ENCODE peak calls at places on chromosomes 4 and X, in nine cellular contexts. W is lower lobe of right lung, D is glutamatergic neuron, S is foreskin fibroblast, I is A549, V is WTC11, Y is IMR-90, F is astrocyte of the spinal cord, B is progenitor cell of endocrine pancreas. U is an unnamed sample.

GRCh38 chrX:19893722-19894121 is 6.3 kb upstream of the SH3KBP1 start:
- DNase-seq in W (no peak), D (no peak), S (peak; percentile 56), I (no peak), V (no peak), Y (peak; percentile 59), F (peak; percentile 61), B (no peak), U (no peak)

GRCh38 chr4:83255584-83255983 is 29.0 kb downstream of the COQ2 start:
- DNase-seq in W (no peak), D (no peak), S (peak; percentile 92), I (peak; percentile 32), V (no peak), Y (peak; percentile 76), F (peak; percentile 67), B (no peak), U (peak; percentile 69)

GRCh38 chr4:64756016-64756415 is 346.8 kb upstream of the TECRL start:
- DNase-seq in W (no peak), D (no peak), S (no peak), I (no peak), V (no peak), Y (no peak), F (peak; percentile 66), B (no peak), U (peak; percentile 58)

GRCh38 chr4:22969314-22969896 is 276.7 kb downstream of the GBA3 start:
- DNase-seq in W (no peak), D (no peak), S (peak; percentile 57), I (peak; percentile 2), V (no peak), Y (peak; percentile 4), F (peak; percentile 37), B (no peak), U (peak; percentile 21)

GRCh38 chr4:37324526-37324925 is 80.0 kb downstream of the NWD2 start:
- DNase-seq in W (no peak), D (no peak), S (no peak), I (no peak), V (no peak), Y (no peak), F (no peak), B (no peak), U (no peak)

GRCh38 chrX:31268359-31268758 is 196.5 kb upstream of the FTHL17 start:
- DNase-seq in W (no peak), D (no peak), S (no peak), I (no peak), V (no peak), Y (peak; percentile 16), F (no peak), B (no peak), U (no peak)

GRCh38 chr4:2583517-2583916 is 47.1 kb downstream of the FAM193A start:
- DNase-seq in W (no peak), D (no peak), S (peak; percentile 69), I (no peak), V (no peak), Y (peak; percentile 41), F (no peak), B (no peak), U (peak; percentile 82)

GRCh38 chr4:1368421-1369090 is 21.5 kb downstream of the UVSSA start:
- DNase-seq in W (peak; percentile 41), D (peak; percentile 48), S (no peak), I (no peak), V (peak; percentile 53), Y (no peak), F (no peak), B (no peak), U (no peak)

GRCh38 chrX:43655961-43656494 is at the start of gene MAOA:
- DNase-seq in W (peak; percentile 92), D (peak; percentile 55), S (peak; percentile 75), I (peak; percentile 43), V (peak; percentile 46), Y (no peak), F (no peak), B (no peak), U (peak; percentile 73)

GRCh38 chrX:136529795-136530194 is 2.2 kb upstream of the VGLL1 start:
- DNase-seq in W (no peak), D (no peak), S (no peak), I (no peak), V (peak; percentile 10), Y (no peak), F (no peak), B (no peak), U (no peak)

GRCh38 chr4:130563185-130563890 is 1467.4 kb downstream of the C4orf33 start:
- DNase-seq in W (no peak), D (peak; percentile 71), S (peak; percentile 72), I (peak; percentile 7), V (peak; percentile 69), Y (peak; percentile 72), F (peak; percentile 78), B (peak; percentile 23), U (peak; percentile 91)

GRCh38 chr4:1746919-1747602 is 25.7 kb downstream of the TACC3 start:
- DNase-seq in W (no peak), D (peak; percentile 66), S (no peak), I (no peak), V (no peak), Y (no peak), F (no peak), B (no peak), U (no peak)

GRCh38 chr4:84393193-84393592 is 105.9 kb downstream of the NKX6-1 start:
- DNase-seq in W (no peak), D (no peak), S (no peak), I (no peak), V (no peak), Y (no peak), F (no peak), B (no peak), U (no peak)

GRCh38 chrX:153582896-153583295 is 16.0 kb downstream of the CCNQ start:
- DNase-seq in W (peak; percentile 50), D (peak; percentile 60), S (no peak), I (no peak), V (no peak), Y (peak; percentile 37), F (peak; percentile 16), B (no peak), U (no peak)

GRCh38 chrX:153576961-153577360 is 22.0 kb downstream of the CCNQ start:
- DNase-seq in W (no peak), D (no peak), S (peak; percentile 45), I (no peak), V (no peak), Y (no peak), F (no peak), B (no peak), U (no peak)

GRCh38 chrX:153578200-153578835 is 20.6 kb downstream of the CCNQ start:
- DNase-seq in W (no peak), D (no peak), S (no peak), I (no peak), V (peak; percentile 39), Y (no peak), F (peak; percentile 3), B (no peak), U (no peak)

GRCh38 chrX:153583433-153583832 is 15.5 kb downstream of the CCNQ start:
- DNase-seq in W (no peak), D (no peak), S (no peak), I (no peak), V (no peak), Y (no peak), F (no peak), B (no peak), U (no peak)

DNA sequence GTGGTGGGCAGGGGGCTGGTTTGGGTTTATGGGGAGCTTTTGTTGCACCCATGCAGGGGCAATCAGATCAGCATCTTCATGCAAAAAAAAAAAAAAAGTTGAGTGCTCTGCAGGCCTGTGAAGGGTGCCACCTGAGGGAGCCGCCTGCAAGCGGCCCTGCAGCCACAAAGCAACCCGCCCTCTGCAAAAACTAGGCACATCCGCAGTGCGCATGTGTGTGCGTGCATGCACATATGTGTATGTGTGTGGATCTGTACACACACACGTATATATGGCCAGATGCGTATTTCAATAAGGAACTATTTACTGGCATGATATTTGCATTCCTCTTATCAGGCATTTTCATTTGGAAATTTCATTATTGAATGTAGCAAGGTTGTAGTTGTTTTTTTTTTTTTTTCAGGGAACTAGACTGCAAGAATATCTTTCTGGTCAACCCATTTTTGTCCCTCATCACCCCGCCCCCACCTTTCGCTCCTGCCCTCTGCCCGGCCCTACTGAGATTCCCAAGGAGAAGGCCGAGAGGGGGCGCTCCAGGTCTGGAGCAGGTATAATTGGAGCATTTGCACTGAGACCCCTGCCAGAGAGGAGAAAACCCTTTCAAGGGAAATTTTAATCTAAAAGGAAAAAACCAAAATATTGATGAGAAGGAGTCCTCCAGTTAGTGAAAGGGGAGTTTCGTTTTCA is 18.1 kb downstream of the CCNQ start:
- DNase-seq in W (no peak), D (peak; percentile 40), S (no peak), I (no peak), V (peak; percentile 78), Y (no peak), F (no peak), B (no peak), U (peak; percentile 20)
- TF ChIP-seq CTCF in W (no peak), D (peak; percentile 10), S (no peak), I (peak; percentile 30), V (peak; percentile 21), Y (peak; percentile 26), F (peak; percentile 32), B (peak; percentile 25), U (peak; percentile 21)

GRCh38 chr4:40629401-40630334 is at the start of gene RBM47:
- DNase-seq in W (peak; percentile 89), D (peak; percentile 56), S (peak; percentile 50), I (no peak), V (peak; percentile 83), Y (peak; percentile 40), F (peak; percentile 57), B (peak; percentile 52), U (peak; percentile 91)
- TF ChIP-seq CTCF in W (peak; percentile 19), D (no peak), S (no peak), I (peak; percentile 11), V (no peak), Y (peak; percentile 5), F (peak; percentile 0), B (peak; percentile 27), U (no peak)

DNA sequence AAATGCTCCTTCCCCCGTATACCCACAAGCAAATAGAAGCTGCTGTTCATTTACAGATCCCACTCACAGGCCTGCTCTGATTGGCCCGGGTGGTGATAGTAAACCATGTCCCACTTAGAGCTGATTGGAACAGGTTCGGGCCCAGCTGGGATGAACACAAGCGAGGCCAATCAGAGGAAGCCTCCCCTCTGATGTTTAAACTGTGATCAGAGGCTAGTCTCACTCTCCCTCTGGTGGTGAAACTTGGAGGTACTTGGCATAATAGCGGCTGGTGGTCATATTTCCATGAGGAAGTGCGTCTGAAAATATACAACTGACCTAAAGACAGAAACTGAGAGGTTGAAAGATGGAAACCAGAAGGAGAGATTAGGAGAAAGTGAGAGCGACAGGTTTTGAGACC is 51.5 kb upstream of the TRPC3 start:
- DNase-seq in W (no peak), D (peak; percentile 17), S (peak; percentile 37), I (peak; percentile 28), V (peak; percentile 58), Y (no peak), F (no peak), B (no peak), U (peak; percentile 49)
- TF ChIP-seq CTCF in W (no peak), D (peak; percentile 44), S (peak; percentile 20), I (peak; percentile 22), V (peak; percentile 57), Y (peak; percentile 18), F (peak; percentile 38), B (peak; percentile 54), U (no peak)

GRCh38 chrX:124863303-124863702 is 456.4 kb upstream of the TEX13C start:
- DNase-seq in W (no peak), D (no peak), S (no peak), I (no peak), V (peak; percentile 38), Y (no peak), F (no peak), B (no peak), U (no peak)
- TF ChIP-seq CTCF in W (no peak), D (no peak), S (no peak), I (no peak), V (no peak), Y (no peak), F (no peak), B (peak; percentile 18), U (no peak)

GRCh38 chr4:96035727-96036126 is 195.8 kb downstream of the PDHA2 start:
- DNase-seq in W (no peak), D (no peak), S (no peak), I (no peak), V (no peak), Y (no peak), F (no peak), B (no peak), U (peak; percentile 51)
- TF ChIP-seq CTCF in W (no peak), D (peak; percentile 69), S (no peak), I (no peak), V (peak; percentile 16), Y (no peak), F (peak; percentile 14), B (peak; percentile 35), U (peak; percentile 36)

U was measured in MCF 10A.